ENCODE peak calls at places on chromosome 17, in seven cellular contexts. One of them, this sample, is unnamed.

GRCh38 chr17:29665480-29665807 is 42.7 kb upstream of the CORO6 start:
- DNase-seq in transverse colon: no peak
- DNase-seq in psoas muscle: no peak
- DNase-seq in bronchial epithelial cell: no peak
- DNase-seq in stomach: no peak
- DNase-seq in PC-3: no peak
- DNase-seq in ovary: no peak
- DNase-seq in this sample: no peak

GRCh38 chr17:7977805-7978204 is 24.6 kb upstream of the GUCY2D start:
- DNase-seq in psoas muscle: no peak
- DNase-seq in stomach: no peak
- DNase-seq in PC-3: no peak
- DNase-seq in ovary: no peak
- DNase-seq in bronchial epithelial cell: no peak
- DNase-seq in transverse colon: no peak
- DNase-seq in this sample: no peak

GRCh38 chr17:16488572-16488997 is 3.4 kb downstream of the LRRC75A start:
- DNase-seq in PC-3: no peak
- DNase-seq in ovary: no peak
- DNase-seq in bronchial epithelial cell: no peak
- DNase-seq in transverse colon: peak; percentile 53
- DNase-seq in stomach: peak; percentile 75
- DNase-seq in psoas muscle: no peak
- DNase-seq in this sample: no peak

GRCh38 chr17:50239913-50240312 is 34.4 kb upstream of the TMEM92 start:
- DNase-seq in transverse colon: no peak
- DNase-seq in PC-3: no peak
- DNase-seq in ovary: no peak
- DNase-seq in stomach: no peak
- DNase-seq in bronchial epithelial cell: no peak
- DNase-seq in psoas muscle: no peak
- DNase-seq in this sample: no peak

GRCh38 chr17:13594762-13595697 is 6.7 kb downstream of the HS3ST3A1 start:
- DNase-seq in PC-3: peak; percentile 92
- DNase-seq in stomach: peak; percentile 74
- DNase-seq in ovary: peak; percentile 78
- DNase-seq in transverse colon: peak; percentile 73
- DNase-seq in psoas muscle: peak; percentile 51
- DNase-seq in bronchial epithelial cell: peak; percentile 62
- DNase-seq in this sample: no peak

GRCh38 chr17:50209472-50210248 is 8.2 kb upstream of the COL1A1 start:
- DNase-seq in psoas muscle: peak; percentile 88
- DNase-seq in PC-3: no peak
- DNase-seq in ovary: peak; percentile 97
- DNase-seq in stomach: peak; percentile 57
- DNase-seq in bronchial epithelial cell: no peak
- DNase-seq in transverse colon: peak; percentile 84
- DNase-seq in this sample: peak; percentile 79

GRCh38 chr17:17806611-17807010 is 30.2 kb downstream of the SREBF1 start:
- DNase-seq in bronchial epithelial cell: no peak
- DNase-seq in PC-3: no peak
- DNase-seq in ovary: no peak
- DNase-seq in psoas muscle: no peak
- DNase-seq in stomach: no peak
- DNase-seq in transverse colon: no peak
- DNase-seq in this sample: no peak

GRCh38 chr17:43118679-43119615 is 6.2 kb downstream of the BRCA1 start:
- DNase-seq in bronchial epithelial cell: no peak
- DNase-seq in ovary: no peak
- DNase-seq in PC-3: no peak
- DNase-seq in stomach: no peak
- DNase-seq in transverse colon: no peak
- DNase-seq in psoas muscle: no peak
- DNase-seq in this sample: no peak

GRCh38 chr17:6632530-6632929 is 8.0 kb downstream of the KIAA0753 start:
- DNase-seq in ovary: no peak
- DNase-seq in transverse colon: no peak
- DNase-seq in bronchial epithelial cell: no peak
- DNase-seq in PC-3: no peak
- DNase-seq in psoas muscle: no peak
- DNase-seq in stomach: no peak
- DNase-seq in this sample: no peak
- H3K36me3 ChIP-seq in ovary: no peaks in the 10 kb centered on the region
- H3K36me3 ChIP-seq in transverse colon: no peaks in the 10 kb centered on the region
- H3K36me3 ChIP-seq in bronchial epithelial cell: peaks cover 9% of the 10 kb centered on the region
- H3K36me3 ChIP-seq in PC-3: peaks cover 10% of the 10 kb centered on the region
- H3K36me3 ChIP-seq in psoas muscle: peaks cover 61% of the 10 kb centered on the region
- H3K36me3 ChIP-seq in stomach: peaks cover 66% of the 10 kb centered on the region
- H3K36me3 ChIP-seq in this sample: no peaks in the 10 kb centered on the region

GRCh38 chr17:80851277-80851925 is 140.2 kb upstream of the CHMP6 start:
- DNase-seq in bronchial epithelial cell: no peak
- DNase-seq in ovary: no peak
- DNase-seq in stomach: no peak
- DNase-seq in transverse colon: no peak
- DNase-seq in psoas muscle: no peak
- DNase-seq in PC-3: no peak
- DNase-seq in this sample: no peak

GRCh38 chr17:80850109-80850508 is 141.5 kb upstream of the CHMP6 start:
- DNase-seq in ovary: no peak
- DNase-seq in psoas muscle: no peak
- DNase-seq in bronchial epithelial cell: no peak
- DNase-seq in stomach: no peak
- DNase-seq in transverse colon: no peak
- DNase-seq in PC-3: no peak
- DNase-seq in this sample: no peak

GRCh38 chr17:80852476-80853015 is 139.1 kb upstream of the CHMP6 start:
- DNase-seq in stomach: no peak
- DNase-seq in ovary: no peak
- DNase-seq in psoas muscle: no peak
- DNase-seq in transverse colon: no peak
- DNase-seq in PC-3: no peak
- DNase-seq in bronchial epithelial cell: no peak
- DNase-seq in this sample: no peak

GRCh38 chr17:80849119-80849518 is 142.5 kb upstream of the CHMP6 start:
- DNase-seq in psoas muscle: no peak
- DNase-seq in bronchial epithelial cell: no peak
- DNase-seq in ovary: no peak
- DNase-seq in PC-3: no peak
- DNase-seq in stomach: no peak
- DNase-seq in transverse colon: no peak
- DNase-seq in this sample: no peak

GRCh38 chr17:80850817-80851216 is 140.8 kb upstream of the CHMP6 start:
- DNase-seq in transverse colon: no peak
- DNase-seq in bronchial epithelial cell: peak; percentile 83
- DNase-seq in stomach: no peak
- DNase-seq in psoas muscle: no peak
- DNase-seq in PC-3: no peak
- DNase-seq in ovary: no peak
- DNase-seq in this sample: no peak
- TF ChIP-seq CTCF in transverse colon: no peak
- TF ChIP-seq CTCF in bronchial epithelial cell: no peak
- TF ChIP-seq CTCF in stomach: no peak
- TF ChIP-seq CTCF in psoas muscle: no peak
- TF ChIP-seq CTCF in PC-3: no peak
- TF ChIP-seq CTCF in ovary: no peak
- TF ChIP-seq CTCF in this sample: no peak

DNA sequence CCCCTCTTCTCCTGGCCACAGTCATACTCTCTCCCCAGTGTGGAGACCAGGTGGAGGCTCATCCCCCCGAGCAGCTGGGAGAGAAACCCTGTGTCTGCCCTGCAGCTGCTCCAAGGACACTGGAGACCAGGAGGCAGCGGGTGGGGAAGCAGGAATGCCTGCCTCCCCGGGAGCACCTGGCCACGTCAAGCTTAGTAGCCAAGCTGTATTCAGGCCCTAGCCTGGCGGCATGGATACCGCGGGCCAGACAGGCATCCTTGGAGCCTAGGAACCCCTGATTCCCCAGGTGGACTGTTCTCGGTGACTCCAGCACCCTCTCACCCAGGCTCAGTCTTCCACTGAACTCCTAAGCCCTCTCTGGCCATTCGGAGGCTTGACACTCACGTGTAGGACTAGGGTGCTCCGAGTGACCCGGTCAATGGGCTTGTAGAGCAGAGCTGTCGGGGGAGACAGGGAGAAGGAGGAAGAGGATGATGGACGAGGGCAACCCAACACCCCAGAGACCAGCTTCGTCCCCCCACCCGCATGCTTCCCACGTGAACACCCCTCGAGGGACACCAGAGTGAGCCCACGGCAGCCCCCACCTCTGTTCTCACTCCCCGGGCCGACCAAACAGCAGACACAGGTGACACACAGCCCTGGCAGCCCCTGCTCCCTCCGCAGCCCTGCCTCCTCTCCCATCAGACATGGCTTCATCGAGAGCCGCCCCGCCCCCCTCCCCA is 76.5 kb downstream of the TIMM22 start:
- DNase-seq in PC-3: no peak
- DNase-seq in psoas muscle: peak; percentile 9
- DNase-seq in stomach: no peak
- DNase-seq in ovary: no peak
- DNase-seq in transverse colon: no peak
- DNase-seq in bronchial epithelial cell: no peak
- DNase-seq in this sample: no peak
- H3K36me3 ChIP-seq in PC-3: peaks cover 4% of the 10 kb centered on the region
- H3K36me3 ChIP-seq in psoas muscle: peaks cover 45% of the 10 kb centered on the region
- H3K36me3 ChIP-seq in stomach: peaks cover 84% of the 10 kb centered on the region
- H3K36me3 ChIP-seq in ovary: no peaks in the 10 kb centered on the region
- H3K36me3 ChIP-seq in transverse colon: peaks cover 2% of the 10 kb centered on the region
- H3K36me3 ChIP-seq in bronchial epithelial cell: peaks cover 13% of the 10 kb centered on the region
- H3K36me3 ChIP-seq in this sample: no peaks in the 10 kb centered on the region

GRCh38 chr17:33508215-33508614 is 215.1 kb upstream of the ASIC2 start:
- DNase-seq in PC-3: no peak
- DNase-seq in psoas muscle: no peak
- DNase-seq in stomach: no peak
- DNase-seq in ovary: no peak
- DNase-seq in bronchial epithelial cell: no peak
- DNase-seq in transverse colon: no peak
- DNase-seq in this sample: no peak
- TF ChIP-seq CTCF in PC-3: no peak
- TF ChIP-seq CTCF in psoas muscle: no peak
- TF ChIP-seq CTCF in stomach: no peak
- TF ChIP-seq CTCF in ovary: no peak
- TF ChIP-seq CTCF in bronchial epithelial cell: no peak
- TF ChIP-seq CTCF in transverse colon: no peak
- TF ChIP-seq CTCF in this sample: no peak

GRCh38 chr17:5413682-5414081 is 5.8 kb downstream of the NUP88 start:
- DNase-seq in PC-3: peak; percentile 86
- DNase-seq in stomach: no peak
- DNase-seq in bronchial epithelial cell: peak; percentile 97
- DNase-seq in transverse colon: no peak
- DNase-seq in psoas muscle: no peak
- DNase-seq in ovary: no peak
- DNase-seq in this sample: peak; percentile 72
- H3K36me3 ChIP-seq in PC-3: peaks cover 32% of the 10 kb centered on the region
- H3K36me3 ChIP-seq in stomach: peaks cover 82% of the 10 kb centered on the region
- H3K36me3 ChIP-seq in bronchial epithelial cell: peaks cover 13% of the 10 kb centered on the region
- H3K36me3 ChIP-seq in transverse colon: peaks cover 4% of the 10 kb centered on the region
- H3K36me3 ChIP-seq in psoas muscle: peaks cover 90% of the 10 kb centered on the region
- H3K36me3 ChIP-seq in ovary: no peaks in the 10 kb centered on the region
- H3K36me3 ChIP-seq in this sample: peaks cover 3% of the 10 kb centered on the region

DNA sequence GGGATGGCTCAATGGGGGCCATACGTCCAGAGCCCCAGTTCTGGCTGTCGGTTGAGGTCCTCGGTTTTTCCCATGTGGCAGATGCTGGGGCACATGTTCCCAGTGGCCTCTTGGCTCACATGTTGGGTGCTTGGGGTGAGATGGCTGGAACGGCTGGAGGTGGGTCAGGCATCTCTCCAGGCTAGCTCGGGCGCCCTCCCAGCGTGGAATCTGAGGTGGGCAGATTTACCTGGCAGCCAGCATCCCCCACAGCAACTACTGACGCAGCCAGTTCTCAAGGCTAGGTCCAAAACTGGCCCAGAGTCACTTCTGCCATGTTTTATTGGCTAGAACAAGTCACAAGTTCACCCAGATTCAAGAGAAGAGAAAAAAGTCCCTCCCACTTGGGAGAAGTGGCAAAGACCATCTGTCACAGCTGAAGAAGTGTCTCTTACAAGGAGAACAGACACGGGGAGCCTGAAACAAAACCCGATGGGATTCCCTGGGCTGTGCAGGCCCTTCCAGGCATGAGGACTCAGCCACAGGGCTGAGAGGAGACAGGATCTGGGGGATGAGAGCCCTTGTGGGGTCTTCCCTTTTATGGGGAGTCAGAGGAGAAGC is 15.2 kb downstream of the ACE start:
- DNase-seq in psoas muscle: no peak
- DNase-seq in PC-3: no peak
- DNase-seq in ovary: no peak
- DNase-seq in bronchial epithelial cell: no peak
- DNase-seq in transverse colon: no peak
- DNase-seq in stomach: no peak
- DNase-seq in this sample: no peak
- TF ChIP-seq CTCF in psoas muscle: no peak
- TF ChIP-seq CTCF in PC-3: no peak
- TF ChIP-seq CTCF in ovary: no peak
- TF ChIP-seq CTCF in bronchial epithelial cell: no peak
- TF ChIP-seq CTCF in transverse colon: no peak
- TF ChIP-seq CTCF in stomach: no peak
- TF ChIP-seq CTCF in this sample: no peak

GRCh38 chr17:81616877-81617276 is 20.0 kb downstream of the NPLOC4 start:
- DNase-seq in transverse colon: no peak
- DNase-seq in PC-3: no peak
- DNase-seq in ovary: no peak
- DNase-seq in bronchial epithelial cell: no peak
- DNase-seq in stomach: no peak
- DNase-seq in psoas muscle: no peak
- DNase-seq in this sample: no peak
- H3K36me3 ChIP-seq in transverse colon: no peaks in the 10 kb centered on the region
- H3K36me3 ChIP-seq in PC-3: peaks cover 59% of the 10 kb centered on the region
- H3K36me3 ChIP-seq in ovary: no peaks in the 10 kb centered on the region
- H3K36me3 ChIP-seq in bronchial epithelial cell: peaks cover 26% of the 10 kb centered on the region
- H3K36me3 ChIP-seq in stomach: peaks cover 90% of the 10 kb centered on the region
- H3K36me3 ChIP-seq in psoas muscle: peaks cover 93% of the 10 kb centered on the region
- H3K36me3 ChIP-seq in this sample: peaks cover 3% of the 10 kb centered on the region